ENCODE peak calls at places on chromosome 15, in seven cellular contexts. T is BE2C, I is HFF-Myc, L is mesothelial cell of epicardium, B is GM23338, K is AG09309, Z is tibial artery. H is an unnamed sample.

GRCh38 chr15:26771168-26771916 is 1.5 kb downstream of the GABRB3 start:
- DNase-seq in I (no peak), B (peak; percentile 90), K (no peak), T (peak; percentile 65), Z (no peak), L (peak; percentile 88), H (no peak)

GRCh38 chr15:52261498-52262242 is 33.9 kb downstream of the MYO5C start:
- DNase-seq in T (peak; percentile 62), B (peak; percentile 97), L (no peak), K (no peak), Z (peak; percentile 85), I (peak; percentile 78), H (no peak)

GRCh38 chr15:32100286-32100685 is 70.0 kb downstream of the CHRNA7 start:
- DNase-seq in K (no peak), I (no peak), Z (no peak), B (no peak), L (no peak), T (no peak), H (peak; percentile 39)

GRCh38 chr15:29548006-29548405 is 274.3 kb downstream of the TJP1 start:
- DNase-seq in Z (no peak), B (no peak), T (no peak), L (no peak), K (no peak), I (no peak), H (no peak)

GRCh38 chr15:33766329-33766728 is 202.0 kb upstream of the CHRM5 start:
- DNase-seq in I (no peak), K (no peak), T (no peak), L (no peak), B (no peak), Z (no peak), H (no peak)

GRCh38 chr15:56325186-56325585 is 40.0 kb upstream of the TEX9 start:
- DNase-seq in Z (no peak), L (no peak), T (no peak), B (no peak), I (no peak), K (peak; percentile 28), H (no peak)

GRCh38 chr15:88628018-88628673 is 7.0 kb downstream of the AEN start:
- DNase-seq in K (no peak), L (no peak), B (no peak), I (no peak), Z (peak; percentile 55), T (no peak), H (no peak)

GRCh38 chr15:92600902-92601301 is 54.7 kb downstream of the FAM174B start:
- DNase-seq in T (no peak), K (no peak), B (no peak), Z (no peak), I (no peak), L (no peak), H (no peak)

GRCh38 chr15:31255732-31256384 is 70.8 kb upstream of the KLF13 start:
- DNase-seq in T (no peak), Z (no peak), B (no peak), K (no peak), L (no peak), I (no peak), H (no peak)

DNA sequence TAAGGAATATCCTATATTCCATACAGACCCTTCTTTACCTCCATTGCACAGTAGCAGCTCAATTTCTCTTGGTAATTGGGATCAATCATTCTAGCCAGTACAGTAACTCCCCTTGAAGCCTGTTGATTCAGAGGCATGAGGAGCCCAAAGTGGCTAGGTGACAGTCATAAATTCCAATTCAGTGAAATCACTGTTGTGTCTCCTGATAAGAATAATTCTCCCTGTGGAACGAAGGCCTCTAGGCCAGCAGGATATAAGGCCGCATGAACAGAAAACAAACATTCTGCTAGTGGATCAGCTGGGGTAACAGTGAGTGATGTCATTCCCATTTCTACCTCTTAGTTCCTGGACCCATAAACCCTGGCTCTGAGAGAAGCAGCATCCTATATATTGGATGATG is 696.3 kb downstream of the NR2F2 start:
- DNase-seq in Z (no peak), B (no peak), I (no peak), T (no peak), K (no peak), L (no peak), H (no peak)
- TF ChIP-seq CTCF in Z (no peak), B (no peak), I (no peak), T (no peak), K (no peak), L (no peak), H (no peak)

DNA sequence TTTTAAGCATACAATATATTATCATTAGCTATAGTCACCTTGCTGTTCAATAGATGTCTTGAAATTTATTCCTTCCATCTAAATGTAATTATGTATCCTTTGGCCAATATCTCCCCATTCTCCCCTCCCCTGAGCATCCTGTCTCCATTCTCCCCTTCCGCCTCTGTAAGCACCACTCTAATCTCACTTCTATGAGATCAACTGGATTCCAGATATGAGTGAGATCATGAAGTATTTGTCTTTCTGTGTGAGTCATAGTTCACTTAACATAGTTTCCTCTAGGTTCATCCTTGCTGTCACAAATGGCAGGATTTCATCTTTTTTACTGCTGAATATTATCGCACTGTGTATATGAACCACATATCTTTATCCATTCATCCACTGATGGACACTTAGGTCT is 148.8 kb upstream of the NDN start:
- DNase-seq in I (no peak), B (no peak), L (no peak), K (no peak), Z (no peak), T (no peak), H (no peak)
- TF ChIP-seq CTCF in I (no peak), B (no peak), L (no peak), K (no peak), Z (no peak), T (no peak), H (no peak)

GRCh38 chr15:22988811-22989210 is 8.6 kb upstream of the CYFIP1 start:
- DNase-seq in B (no peak), Z (no peak), K (no peak), L (no peak), T (no peak), I (no peak), H (no peak)

GRCh38 chr15:22995786-22996185 is 15.6 kb upstream of the CYFIP1 start:
- DNase-seq in I (no peak), T (no peak), Z (no peak), L (no peak), K (no peak), B (no peak), H (no peak)

GRCh38 chr15:22992026-22992331 is 11.8 kb upstream of the CYFIP1 start:
- DNase-seq in B (no peak), K (no peak), I (no peak), L (no peak), Z (no peak), T (no peak), H (no peak)

GRCh38 chr15:22989576-22990477 is 9.7 kb upstream of the CYFIP1 start:
- DNase-seq in L (no peak), B (no peak), I (no peak), T (no peak), K (no peak), Z (no peak), H (no peak)
- TF ChIP-seq CTCF in L (no peak), B (peak; percentile 5), I (no peak), T (peak; percentile 23), K (no peak), Z (no peak), H (no peak)

DNA sequence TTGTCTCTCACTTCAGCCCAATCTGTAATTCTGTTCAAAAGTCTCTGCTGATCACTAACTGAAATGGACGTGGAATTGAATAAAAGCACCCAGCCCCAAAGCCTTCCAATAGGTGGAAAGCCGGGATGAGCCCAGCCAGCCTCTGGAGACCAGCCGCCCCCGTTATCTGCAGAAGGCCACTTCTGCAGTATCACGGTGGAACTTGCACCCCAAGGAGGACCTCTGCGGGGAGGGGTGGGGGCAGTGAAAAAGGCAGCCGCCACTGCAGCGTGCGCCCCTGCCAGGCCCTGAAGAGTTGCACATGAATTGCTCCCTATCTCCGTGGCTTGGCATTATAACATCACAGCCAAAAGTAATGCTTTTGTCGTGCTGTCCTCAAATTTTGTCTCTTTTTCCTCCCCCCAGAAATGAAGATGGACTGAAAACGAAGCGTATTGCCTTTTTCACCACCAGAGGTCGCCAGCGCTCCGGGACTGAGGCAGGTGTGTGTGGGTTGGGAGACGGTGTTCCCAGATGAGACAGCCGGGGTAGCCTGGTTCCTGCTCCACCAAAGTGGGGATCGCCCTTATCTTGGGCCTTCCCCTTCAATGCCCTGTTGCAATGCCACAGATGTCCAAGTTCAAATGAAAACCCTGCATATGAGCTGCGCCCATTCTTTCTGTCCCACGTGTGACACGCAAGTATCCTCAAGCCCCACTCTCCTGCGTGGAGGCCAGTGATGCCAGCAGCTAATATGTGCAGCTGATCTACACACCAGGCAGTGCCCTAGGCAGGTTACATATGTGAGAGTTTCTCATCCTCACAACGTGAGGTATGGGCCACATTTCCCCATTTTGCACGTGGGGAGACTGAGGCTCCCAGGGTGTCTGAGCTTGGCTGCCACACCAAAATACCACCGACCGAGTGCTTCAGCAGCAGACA is 96.0 kb downstream of the LRRK1 start:
- DNase-seq in T (peak; percentile 84), Z (peak; percentile 80), K (no peak), I (peak; percentile 26), B (peak; percentile 91), L (peak; percentile 85), H (peak; percentile 64)
- TF ChIP-seq CTCF in T (peak; percentile 98), Z (peak; percentile 84), K (peak; percentile 95), I (peak; percentile 93), B (peak; percentile 100), L (peak; percentile 87), H (peak; percentile 87)

GRCh38 chr15:90885432-90886290 is 1.4 kb downstream of the FES start:
- DNase-seq in L (peak; percentile 90), Z (peak; percentile 86), I (no peak), K (no peak), B (peak; percentile 84), T (peak; percentile 84), H (no peak)

GRCh38 chr15:90884719-90885431 is 571 bp downstream of the FES start:
- DNase-seq in L (no peak), B (no peak), T (no peak), Z (peak; percentile 68), K (no peak), I (no peak), H (no peak)

GRCh38 chr15:90887037-90887481 is 2.8 kb downstream of the FES start:
- DNase-seq in B (no peak), Z (peak; percentile 65), K (no peak), T (no peak), I (no peak), L (no peak), H (no peak)

GRCh38 chr15:90883971-90884718 is at the start of gene FES:
- DNase-seq in Z (peak; percentile 87), L (peak; percentile 59), T (no peak), K (no peak), B (peak; percentile 79), I (no peak), H (no peak)

GRCh38 chr15:90886291-90886614 is 1.9 kb downstream of the FES start:
- DNase-seq in L (no peak), K (no peak), T (no peak), B (no peak), Z (no peak), I (no peak), H (no peak)
- TF ChIP-seq CTCF in L (peak; percentile 15), K (no peak), T (no peak), B (no peak), Z (no peak), I (no peak), H (no peak)

H was measured in D721Med.